ENCODE peak calls at places on chromosomes 4 and X, in nine cellular contexts. O is GM23338, D is occipital lobe, W is AG09309, H is Caco-2, V is smooth muscle cell of the brain vasculature, C is brain pericyte, E is transverse colon, X is GM13977. A is an unnamed sample.

GRCh38 chrX:38610839-38611238 is 49.5 kb downstream of the TSPAN7 start:
- DNase-seq in D (no peak), H (no peak), W (no peak), V (no peak), O (peak; percentile 2), E (no peak), X (no peak), C (no peak), A (no peak)

GRCh38 chrX:54045563-54046228 is 1.4 kb upstream of the PHF8 start:
- DNase-seq in O (no peak), D (no peak), V (no peak), C (no peak), W (no peak), H (no peak), E (no peak), X (no peak), A (no peak)

GRCh38 chrX:56766554-56767412 is 37.7 kb downstream of the NBDY start:
- DNase-seq in X (peak; percentile 25), E (peak; percentile 9), O (no peak), W (no peak), D (no peak), C (no peak), V (no peak), H (no peak), A (peak; percentile 6)

GRCh38 chr4:157315968-157316367 is 95.4 kb downstream of the GRIA2 start:
- DNase-seq in V (no peak), H (no peak), C (no peak), O (no peak), W (no peak), D (no peak), E (no peak), X (no peak), A (no peak)

GRCh38 chr4:8434251-8435073 is 6.1 kb downstream of the ACOX3 start:
- DNase-seq in X (no peak), E (no peak), W (no peak), V (no peak), H (no peak), C (no peak), O (no peak), D (no peak), A (no peak)

GRCh38 chr4:162506253-162506652 is 342.5 kb upstream of the FSTL5 start:
- DNase-seq in X (no peak), D (no peak), O (no peak), V (no peak), C (no peak), E (no peak), H (no peak), W (no peak), A (no peak)

GRCh38 chr4:61411241-61411640 is 211.1 kb downstream of the ADGRL3 start:
- DNase-seq in O (no peak), D (no peak), E (no peak), H (no peak), V (no peak), X (no peak), W (no peak), C (no peak), A (no peak)

GRCh38 chrX:150833454-150834056 is 64.9 kb downstream of the CD99L2 start:
- DNase-seq in H (no peak), D (no peak), W (no peak), V (no peak), O (no peak), C (no peak), E (no peak), X (no peak), A (no peak)

GRCh38 chr4:102439835-102440234 is 61.3 kb upstream of the NFKB1 start:
- DNase-seq in E (no peak), D (no peak), X (no peak), O (no peak), W (peak; percentile 76), V (peak; percentile 23), C (no peak), H (no peak), A (no peak)

GRCh38 chrX:149365061-149365460 is 140.0 kb downstream of the IDS start:
- DNase-seq in H (no peak), W (no peak), X (no peak), C (no peak), D (no peak), V (no peak), E (no peak), O (no peak), A (no peak)

GRCh38 chrX:38768079-38768478 is 33.2 kb upstream of the MID1IP1 start:
- DNase-seq in E (no peak), C (no peak), D (no peak), H (no peak), V (peak; percentile 1), W (no peak), O (no peak), X (peak; percentile 11), A (no peak)

GRCh38 chr4:25343671-25344070 is 31.1 kb downstream of the ZCCHC4 start:
- DNase-seq in O (no peak), C (no peak), X (no peak), H (no peak), W (no peak), V (no peak), D (no peak), E (no peak), A (no peak)

GRCh38 chrX:27548624-27549023 is 41.5 kb upstream of the DCAF8L2 start:
- DNase-seq in C (no peak), O (no peak), D (no peak), X (no peak), W (no peak), H (no peak), V (no peak), E (no peak), A (no peak)

GRCh38 chr4:120673696-120674095 is 248.8 kb downstream of the PRDM5 start:
- DNase-seq in O (no peak), X (no peak), H (no peak), W (no peak), E (no peak), D (no peak), V (no peak), C (no peak), A (no peak)

GRCh38 chr4:32560306-32560705 is 1840.1 kb downstream of the PCDH7 start:
- DNase-seq in X (no peak), D (no peak), E (no peak), V (peak; percentile 12), H (no peak), W (no peak), C (peak; percentile 3), O (peak; percentile 11), A (no peak)

GRCh38 chr4:22514431-22514830 is 1.4 kb downstream of the ADGRA3 start:
- DNase-seq in D (no peak), C (no peak), O (no peak), H (no peak), X (no peak), E (no peak), W (no peak), V (no peak), A (no peak)

GRCh38 chrX:40132751-40133150 is 35.0 kb upstream of the BCOR start:
- DNase-seq in C (no peak), X (no peak), W (no peak), D (no peak), E (peak; percentile 60), O (no peak), V (no peak), H (no peak), A (no peak)

GRCh38 chr4:62644372-62644771 is 1444.2 kb downstream of the ADGRL3 start:
- DNase-seq in C (no peak), V (no peak), H (peak; percentile 19), E (peak; percentile 10), X (no peak), O (peak; percentile 76), W (no peak), D (no peak), A (no peak)